ENCODE peak calls at places on chromosome 18, in four cellular contexts. T, V, F and R are unnamed samples.
A peak's percentile ranks its signal among the peaks of the same experiment; 100 is the strongest.

GRCh38 chr18:23336072-23336471 is 117.0 kb upstream of the RIOK3 start:
- DNase-seq in T (no peak), V (no peak), F (peak; percentile 71), R (no peak)

GRCh38 chr18:46281185-46282176 is 177.3 kb downstream of the HAUS1 start:
- DNase-seq in T (peak; percentile 73), F (peak; percentile 81), V (peak; percentile 44), R (peak; percentile 83)

GRCh38 chr18:46148810-46149209 is 44.6 kb downstream of the HAUS1 start:
- DNase-seq in T (peak; percentile 66), V (peak; percentile 36), F (peak; percentile 66), R (peak; percentile 74)

GRCh38 chr18:6629635-6630140 is 99.8 kb upstream of the ARHGAP28 start:
- DNase-seq in V (peak; percentile 44), T (no peak), F (peak; percentile 22), R (peak; percentile 4)

GRCh38 chr18:26479065-26479685 is 69.2 kb downstream of the KCTD1 start:
- DNase-seq in T (no peak), V (no peak), F (no peak), R (no peak)

GRCh38 chr18:29841631-29842030 is 1200.9 kb downstream of the DSC3 start:
- DNase-seq in V (no peak), F (peak; percentile 47), T (no peak), R (no peak)

GRCh38 chr18:23422751-23423418 is 30.2 kb upstream of the RIOK3 start:
- DNase-seq in F (peak; percentile 83), T (peak; percentile 99), V (peak; percentile 50), R (peak; percentile 91)

GRCh38 chr18:53909668-53910067 is 314.8 kb downstream of the MBD2 start:
- DNase-seq in F (peak; percentile 68), V (peak; percentile 5), T (no peak), R (peak; percentile 19)

GRCh38 chr18:3604626-3605408 is 154.8 kb downstream of the TGIF1 start:
- DNase-seq in T (peak; percentile 97), V (peak; percentile 92), F (peak; percentile 89), R (peak; percentile 95)

GRCh38 chr18:3596324-3597158 is 146.6 kb downstream of the TGIF1 start:
- DNase-seq in F (peak; percentile 12), T (peak; percentile 79), V (no peak), R (peak; percentile 62)

GRCh38 chr18:12283666-12284065 is 24.4 kb upstream of the TUBB6 start:
- DNase-seq in F (no peak), V (no peak), T (no peak), R (no peak)

GRCh38 chr18:10065296-10065695 is 151.5 kb downstream of the VAPA start:
- DNase-seq in T (no peak), F (no peak), V (no peak), R (no peak)

GRCh38 chr18:48693625-48694262 is 154.9 kb downstream of the CTIF start:
- DNase-seq in F (no peak), V (no peak), T (no peak), R (no peak)

GRCh38 chr18:51135795-51136194 is 61.7 kb downstream of the MEX3C start:
- DNase-seq in F (peak; percentile 26), T (no peak), V (no peak), R (no peak)

GRCh38 chr18:69402219-69402989 is 1.7 kb downstream of the DOK6 start:
- DNase-seq in V (no peak), F (no peak), T (no peak), R (no peak)

GRCh38 chr18:9615973-9616559 is 1.7 kb upstream of the PPP4R1 start:
- DNase-seq in V (no peak), F (peak; percentile 77), T (peak; percentile 46), R (peak; percentile 73)

GRCh38 chr18:8701546-8702118 is 3.7 kb upstream of the MTCL1 start:
- DNase-seq in V (peak; percentile 77), T (no peak), F (peak; percentile 65), R (peak; percentile 88)

GRCh38 chr18:62690416-62690815 is 24.9 kb upstream of the PHLPP1 start:
- DNase-seq in F (no peak), V (no peak), T (no peak), R (no peak)

GRCh38 chr18:28013064-28013463 is 163.9 kb downstream of the CDH2 start:
- DNase-seq in V (peak; percentile 6), T (no peak), F (peak; percentile 10), R (no peak)

GRCh38 chr18:11040823-11041712 is 108.3 kb downstream of the PIEZO2 start:
- DNase-seq in F (peak; percentile 20), V (peak; percentile 20), T (no peak), R (peak; percentile 52)

GRCh38 chr18:48528861-48529260 is 10.0 kb upstream of the CTIF start:
- DNase-seq in V (no peak), F (no peak), T (no peak), R (no peak)

GRCh38 chr18:50286391-50287027 is 983 bp downstream of the CXXC1 start:
- DNase-seq in V (no peak), T (no peak), F (peak; percentile 45), R (peak; percentile 30)